ENCODE peak calls at places on chromosomes 11 and 22, in ten cellular contexts. A is astrocyte of the spinal cord; H is lower leg skin; S is BJ; R is uterus; I is lower lobe of right lung; X is activated CD8-positive, alpha-beta T cell treated with anti-CD3 and anti-CD28 coated beads for 36 hours; K is tibial nerve; L is neural progenitor cell; C is osteoblast. O is an unnamed sample.

GRCh38 chr11:37849731-37850130 is 1251.7 kb upstream of the RAG2 start:
- DNase-seq in A (no peak), H (no peak), S (no peak), R (no peak), I (no peak), X (no peak), K (no peak), L (no peak), C (peak; percentile 17), O (no peak)

GRCh38 chr11:19632435-19632834 is 80.2 kb upstream of the NAV2 start:
- DNase-seq in A (peak; percentile 70), H (no peak), S (no peak), R (no peak), I (no peak), X (no peak), K (no peak), L (no peak), C (no peak), O (no peak)

GRCh38 chr11:112227002-112227401 is 774 bp downstream of the PTS start:
- DNase-seq in A (no peak), H (no peak), S (no peak), R (no peak), I (no peak), X (no peak), K (no peak), L (peak; percentile 15), C (peak; percentile 91), O (no peak)

GRCh38 chr22:47057916-47058585 is 295.6 kb downstream of the TBC1D22A start:
- DNase-seq in A (no peak), H (no peak), S (no peak), R (no peak), I (peak; percentile 30), X (no peak), K (no peak), L (no peak), C (peak; percentile 54), O (no peak)

GRCh38 chr11:111736621-111737055 is 29.6 kb downstream of the PPP2R1B start:
- DNase-seq in A (no peak), H (no peak), S (no peak), R (no peak), I (no peak), X (no peak), K (no peak), L (no peak), C (peak; percentile 72), O (no peak)

GRCh38 chr11:117366183-117366582 is 38.5 kb downstream of the CEP164 start:
- DNase-seq in A (no peak), H (no peak), S (no peak), R (no peak), I (no peak), X (no peak), K (no peak), L (peak; percentile 9), C (no peak), O (no peak)

GRCh38 chr22:25351631-25352293 is 132.3 kb downstream of the CRYBB2 start:
- DNase-seq in A (no peak), H (peak; percentile 74), S (no peak), R (no peak), I (no peak), X (no peak), K (no peak), L (no peak), C (peak; percentile 47), O (no peak)

GRCh38 chr22:34390400-34390799 is 470.1 kb upstream of the LARGE1 start:
- DNase-seq in A (no peak), H (no peak), S (no peak), R (no peak), I (no peak), X (no peak), K (no peak), L (peak; percentile 6), C (no peak), O (no peak)

GRCh38 chr11:117809236-117810055 is 12.4 kb upstream of the DSCAML1 start:
- DNase-seq in A (peak; percentile 20), H (no peak), S (no peak), R (peak; percentile 63), I (peak; percentile 81), X (peak; percentile 71), K (peak; percentile 44), L (peak; percentile 87), C (peak; percentile 90), O (no peak)

GRCh38 chr11:87038235-87038960 is 664 bp downstream of the TMEM135 start:
- DNase-seq in A (peak; percentile 9), H (no peak), S (no peak), R (no peak), I (no peak), X (no peak), K (no peak), L (no peak), C (peak; percentile 71), O (no peak)

GRCh38 chr11:113384551-113384950 is 3.0 kb upstream of the ANKK1 start:
- DNase-seq in A (peak; percentile 90), H (peak; percentile 92), S (peak; percentile 64), R (no peak), I (no peak), X (no peak), K (no peak), L (no peak), C (peak; percentile 91), O (no peak)

GRCh38 chr11:126026579-126026978 is 36.1 kb downstream of the CDON start:
- DNase-seq in A (no peak), H (no peak), S (no peak), R (no peak), I (no peak), X (no peak), K (no peak), L (no peak), C (no peak), O (no peak)

GRCh38 chr22:43159484-43160178 is 8.3 kb downstream of the TSPO start:
- DNase-seq in A (no peak), H (no peak), S (no peak), R (no peak), I (no peak), X (no peak), K (no peak), L (peak; percentile 70), C (peak; percentile 84), O (no peak)
- TF ChIP-seq CTCF in A (peak; percentile 37), H (no peak), S (peak; percentile 27), R (no peak), I (peak; percentile 39), X (no peak), K (no peak), L (peak; percentile 61), C (peak; percentile 31), O (no peak)

DNA sequence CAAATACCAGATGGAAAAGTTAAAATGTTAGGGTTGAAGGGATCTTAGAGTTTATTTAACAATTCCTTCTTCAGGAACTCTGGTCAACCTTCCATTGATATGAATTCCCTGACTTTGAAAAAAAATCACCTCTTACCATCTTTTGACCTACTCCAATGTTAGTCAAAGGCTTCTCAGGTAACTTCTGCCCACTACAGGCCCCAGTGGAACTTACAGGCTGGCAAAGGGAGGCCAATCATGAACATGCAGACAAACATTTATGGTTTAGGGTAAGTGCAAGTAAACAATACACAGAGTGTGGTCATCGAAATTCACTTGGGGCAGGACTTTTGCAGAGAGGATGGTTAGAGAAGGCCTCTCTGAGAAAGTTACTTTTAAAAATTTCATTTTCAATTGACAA is 45.1 kb downstream of the SYN3 start:
- DNase-seq in A (no peak), H (peak; percentile 37), S (no peak), R (no peak), I (no peak), X (no peak), K (no peak), L (no peak), C (no peak), O (no peak)
- TF ChIP-seq CTCF in A (no peak), H (no peak), S (no peak), R (no peak), I (no peak), X (no peak), K (no peak), L (no peak), C (no peak), O (no peak)

DNA sequence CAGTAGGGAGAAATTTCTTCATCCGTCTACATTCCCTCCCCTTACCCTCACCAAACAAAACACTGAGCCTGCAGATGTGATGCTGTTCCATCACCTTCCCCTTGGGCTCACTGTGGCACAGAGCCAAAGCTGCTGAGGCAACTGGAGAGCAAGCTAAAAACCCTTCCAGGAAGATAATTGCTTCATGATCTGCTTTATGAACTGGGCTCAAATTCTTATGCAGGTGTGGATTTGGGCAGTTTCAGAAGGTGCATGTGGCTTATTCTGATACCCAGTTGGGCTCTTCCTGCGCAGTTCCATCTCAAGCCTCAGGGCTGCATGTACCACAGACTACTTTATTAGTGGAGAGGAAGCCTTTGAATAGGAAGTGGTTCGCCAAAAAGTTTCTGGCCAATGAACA is 58.3 kb downstream of the AAMDC start:
- DNase-seq in A (peak; percentile 18), H (no peak), S (no peak), R (peak; percentile 47), I (no peak), X (no peak), K (peak; percentile 79), L (no peak), C (no peak), O (peak; percentile 32)
- TF ChIP-seq CTCF in A (no peak), H (no peak), S (no peak), R (peak; percentile 6), I (no peak), X (no peak), K (no peak), L (no peak), C (peak; percentile 11), O (no peak)

GRCh38 chr11:75270896-75271415 is 30.4 kb downstream of the TPBGL start:
- DNase-seq in A (no peak), H (peak; percentile 10), S (no peak), R (no peak), I (no peak), X (peak; percentile 37), K (no peak), L (peak; percentile 41), C (peak; percentile 83), O (no peak)
- TF ChIP-seq CTCF in A (peak; percentile 53), H (no peak), S (peak; percentile 27), R (no peak), I (no peak), X (peak; percentile 36), K (peak; percentile 22), L (peak; percentile 65), C (peak; percentile 55), O (no peak)

GRCh38 chr11:43802509-43802908 is 78.1 kb upstream of the ALKBH3 start:
- DNase-seq in A (no peak), H (no peak), S (no peak), R (no peak), I (no peak), X (no peak), K (no peak), L (no peak), C (no peak), O (no peak)
- TF ChIP-seq CTCF in A (peak; percentile 48), H (no peak), S (peak; percentile 34), R (no peak), I (peak; percentile 7), X (no peak), K (no peak), L (peak; percentile 40), C (peak; percentile 52), O (no peak)

DNA sequence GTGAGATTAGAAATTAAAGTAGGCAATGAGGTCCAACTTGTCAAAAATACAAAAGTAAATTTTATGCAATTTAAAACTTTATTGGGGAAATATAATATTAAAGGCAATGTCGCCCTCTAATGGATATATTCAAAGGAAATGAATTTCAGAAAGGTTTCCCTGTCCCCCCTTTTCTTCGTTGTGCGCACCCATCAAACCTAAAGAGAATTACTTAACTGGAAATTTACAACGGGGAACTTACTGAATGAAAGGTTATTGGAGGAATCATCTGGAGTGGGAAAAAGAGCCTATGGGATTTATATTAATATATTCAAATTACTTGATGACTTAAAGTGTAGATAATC is 1.7 kb upstream of the ABTB2 start:
- DNase-seq in A (no peak), H (no peak), S (no peak), R (no peak), I (no peak), X (no peak), K (no peak), L (peak; percentile 13), C (peak; percentile 60), O (no peak)
- TF ChIP-seq CTCF in A (no peak), H (no peak), S (no peak), R (no peak), I (peak; percentile 27), X (peak; percentile 49), K (peak; percentile 43), L (peak; percentile 47), C (peak; percentile 47), O (no peak)

O was measured in omental fat pad.